ENCODE peak calls at places on chromosomes 4 and X, in ten cellular contexts. One of them, this sample, is unnamed.

GRCh38 chr4:80913381-80913780 is 117.1 kb upstream of the BMP3 start:
- DNase-seq in effector memory CD4-positive, alpha-beta T cell: no peak
- DNase-seq in substantia nigra: no peak
- DNase-seq in body of pancreas: no peak
- DNase-seq in hepatocyte: no peak
- DNase-seq in suprapubic skin: no peak
- DNase-seq in IMR-90: no peak
- DNase-seq in SK-N-SH: no peak
- DNase-seq in fibroblast of lung: no peak
- DNase-seq in neuronal stem cell: no peak
- DNase-seq in this sample: no peak

GRCh38 chr4:1080432-1080831 is 32.9 kb downstream of the RNF212 start:
- DNase-seq in effector memory CD4-positive, alpha-beta T cell: no peak
- DNase-seq in substantia nigra: no peak
- DNase-seq in body of pancreas: no peak
- DNase-seq in hepatocyte: no peak
- DNase-seq in suprapubic skin: peak
- DNase-seq in IMR-90: no peak
- DNase-seq in SK-N-SH: no peak
- DNase-seq in fibroblast of lung: no peak
- DNase-seq in neuronal stem cell: no peak
- DNase-seq in this sample: no peak

GRCh38 chr4:6106156-6106555 is 87.9 kb upstream of the C4orf50 start:
- DNase-seq in effector memory CD4-positive, alpha-beta T cell: no peak
- DNase-seq in substantia nigra: no peak
- DNase-seq in body of pancreas: no peak
- DNase-seq in hepatocyte: no peak
- DNase-seq in suprapubic skin: no peak
- DNase-seq in IMR-90: no peak
- DNase-seq in SK-N-SH: no peak
- DNase-seq in fibroblast of lung: no peak
- DNase-seq in neuronal stem cell: no peak
- DNase-seq in this sample: no peak

GRCh38 chr4:181819951-181820350 is 423.3 kb upstream of the TENM3 start:
- DNase-seq in effector memory CD4-positive, alpha-beta T cell: no peak
- DNase-seq in substantia nigra: no peak
- DNase-seq in body of pancreas: no peak
- DNase-seq in hepatocyte: peak
- DNase-seq in suprapubic skin: no peak
- DNase-seq in IMR-90: peak
- DNase-seq in SK-N-SH: no peak
- DNase-seq in fibroblast of lung: peak
- DNase-seq in neuronal stem cell: no peak
- DNase-seq in this sample: no peak

GRCh38 chr4:67727124-67727850 is 26.3 kb upstream of the UBA6 start:
- DNase-seq in effector memory CD4-positive, alpha-beta T cell: no peak
- DNase-seq in substantia nigra: no peak
- DNase-seq in body of pancreas: no peak
- DNase-seq in hepatocyte: no peak
- DNase-seq in suprapubic skin: no peak
- DNase-seq in IMR-90: peak
- DNase-seq in SK-N-SH: no peak
- DNase-seq in fibroblast of lung: peak
- DNase-seq in neuronal stem cell: no peak
- DNase-seq in this sample: no peak

GRCh38 chr4:85905761-85906160 is 430.8 kb downstream of the ARHGAP24 start:
- DNase-seq in effector memory CD4-positive, alpha-beta T cell: no peak
- DNase-seq in substantia nigra: no peak
- DNase-seq in body of pancreas: no peak
- DNase-seq in hepatocyte: no peak
- DNase-seq in suprapubic skin: no peak
- DNase-seq in IMR-90: no peak
- DNase-seq in SK-N-SH: no peak
- DNase-seq in fibroblast of lung: no peak
- DNase-seq in neuronal stem cell: no peak
- DNase-seq in this sample: no peak

GRCh38 chr4:127809173-127809800 is 27.2 kb downstream of the HSPA4L start:
- DNase-seq in effector memory CD4-positive, alpha-beta T cell: no peak
- DNase-seq in substantia nigra: no peak
- DNase-seq in body of pancreas: no peak
- DNase-seq in hepatocyte: peak
- DNase-seq in suprapubic skin: no peak
- DNase-seq in IMR-90: peak
- DNase-seq in SK-N-SH: no peak
- DNase-seq in fibroblast of lung: peak
- DNase-seq in neuronal stem cell: no peak
- DNase-seq in this sample: no peak

GRCh38 chrX:78548012-78548411 is 111.1 kb downstream of the RTL3 start:
- DNase-seq in effector memory CD4-positive, alpha-beta T cell: no peak
- DNase-seq in substantia nigra: no peak
- DNase-seq in body of pancreas: no peak
- DNase-seq in hepatocyte: no peak
- DNase-seq in suprapubic skin: no peak
- DNase-seq in IMR-90: peak
- DNase-seq in SK-N-SH: no peak
- DNase-seq in fibroblast of lung: peak
- DNase-seq in neuronal stem cell: no peak
- DNase-seq in this sample: no peak

GRCh38 chr4:67704843-67705242 is 3.9 kb upstream of the UBA6 start:
- DNase-seq in effector memory CD4-positive, alpha-beta T cell: no peak
- DNase-seq in substantia nigra: no peak
- DNase-seq in body of pancreas: no peak
- DNase-seq in hepatocyte: no peak
- DNase-seq in suprapubic skin: no peak
- DNase-seq in IMR-90: no peak
- DNase-seq in SK-N-SH: no peak
- DNase-seq in fibroblast of lung: no peak
- DNase-seq in neuronal stem cell: no peak
- DNase-seq in this sample: no peak

GRCh38 chrX:110964761-110965160 is 131.2 kb upstream of the PAK3 start:
- DNase-seq in effector memory CD4-positive, alpha-beta T cell: no peak
- DNase-seq in substantia nigra: peak
- DNase-seq in body of pancreas: peak
- DNase-seq in hepatocyte: no peak
- DNase-seq in suprapubic skin: no peak
- DNase-seq in IMR-90: no peak
- DNase-seq in SK-N-SH: no peak
- DNase-seq in fibroblast of lung: no peak
- DNase-seq in neuronal stem cell: peak
- DNase-seq in this sample: no peak

GRCh38 chrX:7159132-7159861 is 11.3 kb upstream of the PUDP start:
- DNase-seq in effector memory CD4-positive, alpha-beta T cell: no peak
- DNase-seq in substantia nigra: no peak
- DNase-seq in body of pancreas: no peak
- DNase-seq in hepatocyte: no peak
- DNase-seq in suprapubic skin: no peak
- DNase-seq in IMR-90: no peak
- DNase-seq in SK-N-SH: no peak
- DNase-seq in fibroblast of lung: peak
- DNase-seq in neuronal stem cell: no peak
- DNase-seq in this sample: peak

GRCh38 chr4:87896020-87896621 is 63.4 kb downstream of the MEPE start:
- DNase-seq in effector memory CD4-positive, alpha-beta T cell: no peak
- DNase-seq in substantia nigra: no peak
- DNase-seq in body of pancreas: no peak
- DNase-seq in hepatocyte: no peak
- DNase-seq in suprapubic skin: no peak
- DNase-seq in IMR-90: peak
- DNase-seq in SK-N-SH: no peak
- DNase-seq in fibroblast of lung: peak
- DNase-seq in neuronal stem cell: no peak
- DNase-seq in this sample: peak

GRCh38 chrX:65480960-65481359 is 53.6 kb downstream of the LAS1L start:
- DNase-seq in effector memory CD4-positive, alpha-beta T cell: no peak
- DNase-seq in substantia nigra: no peak
- DNase-seq in body of pancreas: no peak
- DNase-seq in hepatocyte: no peak
- DNase-seq in suprapubic skin: no peak
- DNase-seq in IMR-90: no peak
- DNase-seq in SK-N-SH: no peak
- DNase-seq in fibroblast of lung: no peak
- DNase-seq in neuronal stem cell: no peak
- DNase-seq in this sample: no peak

GRCh38 chr4:165461176-165461835 is 82.5 kb downstream of the CPE start:
- DNase-seq in effector memory CD4-positive, alpha-beta T cell: no peak
- DNase-seq in substantia nigra: no peak
- DNase-seq in body of pancreas: peak
- DNase-seq in hepatocyte: peak
- DNase-seq in suprapubic skin: no peak
- DNase-seq in IMR-90: peak
- DNase-seq in SK-N-SH: no peak
- DNase-seq in fibroblast of lung: peak
- DNase-seq in neuronal stem cell: no peak
- DNase-seq in this sample: no peak

GRCh38 chr4:140044314-140044991 is 109.5 kb downstream of the MAML3 start:
- DNase-seq in effector memory CD4-positive, alpha-beta T cell: no peak
- DNase-seq in substantia nigra: no peak
- DNase-seq in body of pancreas: no peak
- DNase-seq in hepatocyte: no peak
- DNase-seq in suprapubic skin: no peak
- DNase-seq in IMR-90: peak
- DNase-seq in SK-N-SH: no peak
- DNase-seq in fibroblast of lung: peak
- DNase-seq in neuronal stem cell: no peak
- DNase-seq in this sample: no peak

GRCh38 chr4:180618396-180618795 is 1624.8 kb upstream of the TENM3 start:
- DNase-seq in effector memory CD4-positive, alpha-beta T cell: no peak
- DNase-seq in substantia nigra: no peak
- DNase-seq in body of pancreas: no peak
- DNase-seq in hepatocyte: no peak
- DNase-seq in suprapubic skin: no peak
- DNase-seq in IMR-90: no peak
- DNase-seq in SK-N-SH: no peak
- DNase-seq in fibroblast of lung: no peak
- DNase-seq in neuronal stem cell: no peak
- DNase-seq in this sample: no peak

GRCh38 chr4:174702974-174703478 is 126.0 kb downstream of the GLRA3 start:
- DNase-seq in effector memory CD4-positive, alpha-beta T cell: no peak
- DNase-seq in substantia nigra: no peak
- DNase-seq in body of pancreas: no peak
- DNase-seq in hepatocyte: no peak
- DNase-seq in suprapubic skin: no peak
- DNase-seq in IMR-90: no peak
- DNase-seq in SK-N-SH: no peak
- DNase-seq in fibroblast of lung: no peak
- DNase-seq in neuronal stem cell: no peak
- DNase-seq in this sample: no peak

GRCh38 chrX:45502396-45502795 is 301.7 kb upstream of the DIPK2B start:
- DNase-seq in effector memory CD4-positive, alpha-beta T cell: no peak
- DNase-seq in substantia nigra: no peak
- DNase-seq in body of pancreas: no peak
- DNase-seq in hepatocyte: no peak
- DNase-seq in suprapubic skin: no peak
- DNase-seq in IMR-90: no peak
- DNase-seq in SK-N-SH: no peak
- DNase-seq in fibroblast of lung: no peak
- DNase-seq in neuronal stem cell: no peak
- DNase-seq in this sample: no peak
- H3K27ac ChIP-seq in effector memory CD4-positive, alpha-beta T cell: no peak
- H3K27ac ChIP-seq in substantia nigra: no peak
- H3K27ac ChIP-seq in body of pancreas: no peak
- H3K27ac ChIP-seq in hepatocyte: peak
- H3K27ac ChIP-seq in suprapubic skin: no peak
- H3K27ac ChIP-seq in IMR-90: no peak
- H3K27ac ChIP-seq in SK-N-SH: no peak
- H3K27ac ChIP-seq in fibroblast of lung: no peak
- H3K27ac ChIP-seq in neuronal stem cell: no peak
- H3K27ac ChIP-seq in this sample: no peak

GRCh38 chr4:184402740-184403383 is 71.5 kb downstream of the IRF2 start:
- DNase-seq in effector memory CD4-positive, alpha-beta T cell: no peak
- DNase-seq in substantia nigra: no peak
- DNase-seq in body of pancreas: no peak
- DNase-seq in hepatocyte: no peak
- DNase-seq in suprapubic skin: no peak
- DNase-seq in IMR-90: no peak
- DNase-seq in SK-N-SH: peak
- DNase-seq in fibroblast of lung: no peak
- DNase-seq in neuronal stem cell: no peak
- DNase-seq in this sample: no peak
- H3K27ac ChIP-seq in effector memory CD4-positive, alpha-beta T cell: no peak
- H3K27ac ChIP-seq in substantia nigra: no peak
- H3K27ac ChIP-seq in body of pancreas: no peak
- H3K27ac ChIP-seq in hepatocyte: no peak
- H3K27ac ChIP-seq in suprapubic skin: no peak
- H3K27ac ChIP-seq in IMR-90: no peak
- H3K27ac ChIP-seq in SK-N-SH: no peak
- H3K27ac ChIP-seq in fibroblast of lung: no peak
- H3K27ac ChIP-seq in neuronal stem cell: no peak
- H3K27ac ChIP-seq in this sample: no peak

DNA sequence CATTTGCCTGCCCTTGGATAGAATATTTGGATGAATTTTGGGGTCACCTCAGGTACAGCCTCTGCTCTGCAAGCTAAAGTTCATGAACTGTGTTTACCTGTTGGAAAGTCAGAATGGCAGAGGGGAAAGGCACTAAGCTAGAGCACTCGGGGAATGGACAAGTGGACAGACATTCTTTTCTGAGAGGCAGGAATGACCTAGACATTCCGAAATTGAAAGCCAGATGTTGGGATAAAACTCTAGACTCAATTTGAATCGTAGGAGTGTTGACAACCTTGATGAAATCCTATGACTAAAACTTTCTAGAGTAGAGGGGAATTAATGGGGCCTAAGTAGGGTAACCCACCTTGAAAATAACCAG is 56.1 kb downstream of the LUZP4 start:
- DNase-seq in effector memory CD4-positive, alpha-beta T cell: no peak
- DNase-seq in substantia nigra: no peak
- DNase-seq in body of pancreas: no peak
- DNase-seq in hepatocyte: no peak
- DNase-seq in suprapubic skin: no peak
- DNase-seq in IMR-90: no peak
- DNase-seq in SK-N-SH: no peak
- DNase-seq in fibroblast of lung: no peak
- DNase-seq in neuronal stem cell: no peak
- DNase-seq in this sample: no peak
- H3K27ac ChIP-seq in effector memory CD4-positive, alpha-beta T cell: no peak
- H3K27ac ChIP-seq in substantia nigra: peak
- H3K27ac ChIP-seq in body of pancreas: peak
- H3K27ac ChIP-seq in hepatocyte: peak
- H3K27ac ChIP-seq in suprapubic skin: peak
- H3K27ac ChIP-seq in IMR-90: peak
- H3K27ac ChIP-seq in SK-N-SH: peak
- H3K27ac ChIP-seq in fibroblast of lung: peak
- H3K27ac ChIP-seq in neuronal stem cell: no peak
- H3K27ac ChIP-seq in this sample: peak

DNA sequence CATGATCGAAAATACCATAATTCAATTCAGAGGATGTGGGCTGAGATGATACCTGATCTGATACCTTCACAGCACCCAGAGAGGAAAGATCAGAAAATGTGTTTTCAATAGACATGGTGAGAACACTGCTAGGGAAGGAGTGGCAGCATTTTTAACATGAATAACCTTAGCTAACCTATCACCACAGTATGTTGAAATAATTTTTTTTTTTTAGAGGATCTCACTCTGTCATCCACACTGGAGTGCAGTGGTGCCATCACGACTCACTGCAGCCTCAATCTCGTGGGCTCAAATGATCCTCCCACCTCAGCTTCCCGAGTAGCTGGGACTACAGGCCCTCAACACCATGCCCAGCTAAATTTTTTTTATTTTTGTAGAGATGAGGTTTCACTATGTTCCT is 90.5 kb upstream of the RAPGEF2 start:
- DNase-seq in effector memory CD4-positive, alpha-beta T cell: no peak
- DNase-seq in substantia nigra: no peak
- DNase-seq in body of pancreas: no peak
- DNase-seq in hepatocyte: no peak
- DNase-seq in suprapubic skin: no peak
- DNase-seq in IMR-90: peak
- DNase-seq in SK-N-SH: no peak
- DNase-seq in fibroblast of lung: no peak
- DNase-seq in neuronal stem cell: no peak
- DNase-seq in this sample: no peak
- H3K27ac ChIP-seq in effector memory CD4-positive, alpha-beta T cell: no peak
- H3K27ac ChIP-seq in substantia nigra: no peak
- H3K27ac ChIP-seq in body of pancreas: no peak
- H3K27ac ChIP-seq in hepatocyte: no peak
- H3K27ac ChIP-seq in suprapubic skin: no peak
- H3K27ac ChIP-seq in IMR-90: no peak
- H3K27ac ChIP-seq in SK-N-SH: no peak
- H3K27ac ChIP-seq in fibroblast of lung: peak
- H3K27ac ChIP-seq in neuronal stem cell: no peak
- H3K27ac ChIP-seq in this sample: no peak

This sample was measured in RWPE1.